ENCODE peak calls at places on chromosomes 5 and 9, in four cellular contexts. One of them, this sample, is unnamed.

GRCh38 chr9:126979461-126979860 is 64.9 kb downstream of the RALGPS1 start:
- DNase-seq in adrenal gland: no peak
- DNase-seq in GM23338: no peak
- DNase-seq in cardiac muscle cell: no peak
- DNase-seq in this sample: no peak

GRCh38 chr9:95981741-95982390 is 106.4 kb downstream of the ERCC6L2 start:
- DNase-seq in adrenal gland: no peak
- DNase-seq in GM23338: no peak
- DNase-seq in cardiac muscle cell: no peak
- DNase-seq in this sample: no peak

GRCh38 chr5:129906177-129906887 is 2.1 kb downstream of the CHSY3 start:
- DNase-seq in adrenal gland: no peak
- DNase-seq in GM23338: peak
- DNase-seq in cardiac muscle cell: peak
- DNase-seq in this sample: peak

GRCh38 chr9:136441191-136441680 is 1.6 kb upstream of the INPP5E start:
- DNase-seq in adrenal gland: peak
- DNase-seq in GM23338: no peak
- DNase-seq in cardiac muscle cell: no peak
- DNase-seq in this sample: peak

GRCh38 chr5:27252911-27253310 is 214.5 kb upstream of the CDH9 start:
- DNase-seq in adrenal gland: no peak
- DNase-seq in GM23338: no peak
- DNase-seq in cardiac muscle cell: no peak
- DNase-seq in this sample: no peak

GRCh38 chr9:133956520-133957076 is 35.5 kb downstream of the VAV2 start:
- DNase-seq in adrenal gland: peak
- DNase-seq in GM23338: peak
- DNase-seq in cardiac muscle cell: peak
- DNase-seq in this sample: peak

GRCh38 chr9:120344230-120344629 is 235.7 kb downstream of the CDK5RAP2 start:
- DNase-seq in adrenal gland: no peak
- DNase-seq in GM23338: no peak
- DNase-seq in cardiac muscle cell: peak
- DNase-seq in this sample: peak

GRCh38 chr9:2193565-2193964 is 178.4 kb downstream of the SMARCA2 start:
- DNase-seq in adrenal gland: no peak
- DNase-seq in GM23338: no peak
- DNase-seq in cardiac muscle cell: no peak
- DNase-seq in this sample: no peak

GRCh38 chr9:136429683-136430590 is 9.7 kb downstream of the INPP5E start:
- DNase-seq in adrenal gland: no peak
- DNase-seq in GM23338: peak
- DNase-seq in cardiac muscle cell: no peak
- DNase-seq in this sample: no peak

GRCh38 chr9:117644607-117645244 is 59.5 kb upstream of the TLR4 start:
- DNase-seq in adrenal gland: peak
- DNase-seq in GM23338: peak
- DNase-seq in cardiac muscle cell: peak
- DNase-seq in this sample: peak
- H3K4me3 ChIP-seq in adrenal gland: no peak
- H3K4me3 ChIP-seq in GM23338: no peak
- H3K4me3 ChIP-seq in cardiac muscle cell: no peak
- H3K4me3 ChIP-seq in this sample: no peak

DNA sequence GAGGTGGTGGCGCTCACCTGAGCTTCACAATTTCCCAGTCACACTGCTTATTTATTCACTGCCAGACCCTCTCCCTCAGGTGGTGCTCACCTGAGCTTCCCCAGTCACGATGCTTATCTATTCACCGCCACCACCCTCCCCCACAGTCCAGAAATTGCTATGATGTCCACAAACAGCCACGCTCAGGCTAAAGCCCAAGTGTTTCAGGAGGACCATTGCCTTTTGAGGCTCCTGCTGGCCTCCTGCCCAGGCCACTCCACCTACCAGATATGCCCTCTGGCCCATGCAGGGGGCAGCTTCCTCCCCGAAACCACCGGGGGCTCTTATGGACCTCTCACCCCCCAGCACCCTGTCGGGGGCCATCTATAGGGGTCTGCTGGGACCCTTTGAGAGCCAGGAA is 4.6 kb downstream of the PDLIM7 start:
- DNase-seq in adrenal gland: no peak
- DNase-seq in GM23338: no peak
- DNase-seq in cardiac muscle cell: no peak
- DNase-seq in this sample: no peak
- H3K4me3 ChIP-seq in adrenal gland: no peak
- H3K4me3 ChIP-seq in GM23338: no peak
- H3K4me3 ChIP-seq in cardiac muscle cell: no peak
- H3K4me3 ChIP-seq in this sample: no peak

DNA sequence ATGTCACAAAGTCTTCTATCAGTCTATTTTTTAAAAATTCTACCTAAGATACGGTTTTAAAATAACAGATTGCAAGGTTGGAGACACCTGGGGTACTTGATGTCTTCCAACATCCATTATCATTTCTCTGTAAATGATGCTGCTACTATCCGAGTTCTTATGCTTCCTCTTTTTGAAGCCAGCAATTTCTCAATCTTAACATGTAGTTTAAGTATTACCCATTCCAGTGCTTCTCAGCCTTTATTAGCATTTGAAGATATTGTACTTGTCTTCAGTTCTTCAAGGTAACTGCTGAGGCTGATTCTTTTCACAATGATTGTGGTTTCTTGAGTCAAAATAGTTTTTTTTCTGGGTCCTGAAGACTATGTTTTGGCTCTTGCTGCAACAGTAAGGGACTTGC is 96.4 kb upstream of the SELENOP start:
- DNase-seq in adrenal gland: no peak
- DNase-seq in GM23338: no peak
- DNase-seq in cardiac muscle cell: no peak
- DNase-seq in this sample: no peak
- H3K4me3 ChIP-seq in adrenal gland: no peak
- H3K4me3 ChIP-seq in GM23338: peak
- H3K4me3 ChIP-seq in cardiac muscle cell: no peak
- H3K4me3 ChIP-seq in this sample: no peak

GRCh38 chr9:113990975-113991471 is 87.1 kb downstream of the AMBP start:
- DNase-seq in adrenal gland: peak
- DNase-seq in GM23338: no peak
- DNase-seq in cardiac muscle cell: peak
- DNase-seq in this sample: no peak
- H3K4me3 ChIP-seq in adrenal gland: no peak
- H3K4me3 ChIP-seq in GM23338: no peak
- H3K4me3 ChIP-seq in cardiac muscle cell: no peak
- H3K4me3 ChIP-seq in this sample: no peak

GRCh38 chr5:142125378-142125777 is 16.8 kb downstream of the NDFIP1 start:
- DNase-seq in adrenal gland: no peak
- DNase-seq in GM23338: no peak
- DNase-seq in cardiac muscle cell: no peak
- DNase-seq in this sample: no peak

GRCh38 chr5:142125963-142126362 is 17.4 kb downstream of the NDFIP1 start:
- DNase-seq in adrenal gland: no peak
- DNase-seq in GM23338: no peak
- DNase-seq in cardiac muscle cell: no peak
- DNase-seq in this sample: no peak

GRCh38 chr5:142129447-142129846 is 20.9 kb downstream of the NDFIP1 start:
- DNase-seq in adrenal gland: no peak
- DNase-seq in GM23338: no peak
- DNase-seq in cardiac muscle cell: no peak
- DNase-seq in this sample: no peak

GRCh38 chr5:142131394-142131793 is 22.8 kb downstream of the NDFIP1 start:
- DNase-seq in adrenal gland: no peak
- DNase-seq in GM23338: no peak
- DNase-seq in cardiac muscle cell: no peak
- DNase-seq in this sample: no peak

GRCh38 chr5:142128675-142129208 is 20.2 kb downstream of the NDFIP1 start:
- DNase-seq in adrenal gland: no peak
- DNase-seq in GM23338: no peak
- DNase-seq in cardiac muscle cell: no peak
- DNase-seq in this sample: no peak
- H3K4me3 ChIP-seq in adrenal gland: no peak
- H3K4me3 ChIP-seq in GM23338: no peak
- H3K4me3 ChIP-seq in cardiac muscle cell: no peak
- H3K4me3 ChIP-seq in this sample: no peak

This sample was measured in astrocyte of the spinal cord.